ENCODE peak calls at places on chromosomes 5 and 9, in eight cellular contexts. X is esophagus squamous epithelium, Z is SW480, I is midbrain, S is dermis microvascular lymphatic vessel endothelial cell, B is caudate nucleus, Q is AG10803, L is EL. O is an unnamed sample.

GRCh38 chr9:35905912-35906679 is at the start of gene HRCT1:
- DNase-seq in X (no peak), Z (peak; percentile 84), I (peak; percentile 15), S (peak; percentile 89), B (no peak), Q (peak; percentile 95), L (peak; percentile 96), O (peak; percentile 91)

GRCh38 chr9:21095561-21095960 is 17.8 kb upstream of the IFNB1 start:
- DNase-seq in X (no peak), Z (no peak), I (no peak), S (no peak), B (no peak), Q (no peak), L (peak; percentile 32), O (no peak)

GRCh38 chr5:103467831-103468230 is 94.8 kb downstream of the NUDT12 start:
- DNase-seq in X (no peak), Z (no peak), I (no peak), S (no peak), B (no peak), Q (peak; percentile 63), L (no peak), O (no peak)

GRCh38 chr9:137453643-137454081 is 5.5 kb downstream of the NSMF start:
- DNase-seq in X (no peak), Z (peak; percentile 77), I (no peak), S (peak; percentile 88), B (no peak), Q (peak; percentile 63), L (peak; percentile 64), O (peak; percentile 89)

GRCh38 chr5:57468481-57469165 is 14.0 kb downstream of the ACTBL2 start:
- DNase-seq in X (no peak), Z (no peak), I (no peak), S (no peak), B (no peak), Q (peak; percentile 86), L (peak; percentile 41), O (peak; percentile 69)

GRCh38 chr9:98678244-98678842 is 30.4 kb downstream of the GABBR2 start:
- DNase-seq in X (no peak), Z (no peak), I (no peak), S (peak; percentile 22), B (no peak), Q (no peak), L (no peak), O (no peak)

GRCh38 chr9:81609782-81610738 is 79.3 kb downstream of the TLE1 start:
- DNase-seq in X (no peak), Z (no peak), I (no peak), S (no peak), B (peak; percentile 34), Q (peak; percentile 52), L (peak; percentile 55), O (peak; percentile 48)

GRCh38 chr5:76372320-76373054 is 30.6 kb upstream of the IQGAP2 start:
- DNase-seq in X (no peak), Z (peak; percentile 90), I (no peak), S (peak; percentile 54), B (peak; percentile 3), Q (peak; percentile 83), L (peak; percentile 93), O (peak; percentile 73)

GRCh38 chr9:92187989-92188714 is 72.9 kb upstream of the SPTLC1 start:
- DNase-seq in X (no peak), Z (no peak), I (no peak), S (no peak), B (no peak), Q (no peak), L (no peak), O (no peak)

GRCh38 chr9:129489838-129490582 is 130.9 kb downstream of the C9orf50 start:
- DNase-seq in X (no peak), Z (peak; percentile 78), I (no peak), S (no peak), B (peak; percentile 24), Q (peak; percentile 44), L (peak; percentile 34), O (no peak)

GRCh38 chr9:129983891-129984290 is 59.1 kb downstream of the FNBP1 start:
- DNase-seq in X (no peak), Z (no peak), I (no peak), S (no peak), B (no peak), Q (peak; percentile 82), L (no peak), O (peak; percentile 73)

GRCh38 chr9:93319301-93319991 is 132.0 kb upstream of the FAM120A start:
- DNase-seq in X (no peak), Z (no peak), I (no peak), S (no peak), B (no peak), Q (no peak), L (no peak), O (no peak)

GRCh38 chr5:80763211-80763610 is 108.4 kb upstream of the DHFR start:
- DNase-seq in X (no peak), Z (no peak), I (no peak), S (no peak), B (no peak), Q (peak; percentile 22), L (no peak), O (no peak)

GRCh38 chr9:131395027-131395744 is 1.3 kb downstream of the PRRC2B start:
- DNase-seq in X (no peak), Z (peak; percentile 44), I (peak; percentile 34), S (no peak), B (no peak), Q (no peak), L (no peak), O (no peak)

GRCh38 chr5:170597109-170597741 is 93.4 kb downstream of the KCNIP1 start:
- DNase-seq in X (no peak), Z (peak; percentile 87), I (peak; percentile 14), S (peak; percentile 70), B (peak; percentile 72), Q (peak; percentile 82), L (peak; percentile 90), O (peak; percentile 75)

GRCh38 chr9:5671711-5672353 is 42.9 kb downstream of the RIC1 start:
- DNase-seq in X (no peak), Z (peak; percentile 95), I (no peak), S (no peak), B (no peak), Q (no peak), L (no peak), O (no peak)

GRCh38 chr5:169054506-169054905 is 246.4 kb downstream of the SLIT3 start:
- DNase-seq in X (no peak), Z (no peak), I (no peak), S (no peak), B (no peak), Q (no peak), L (no peak), O (no peak)

GRCh38 chr5:56640763-56641406 is 174.5 kb upstream of the MAP3K1 start:
- DNase-seq in X (no peak), Z (no peak), I (peak; percentile 9), S (no peak), B (no peak), Q (no peak), L (no peak), O (no peak)

GRCh38 chr9:70085241-70085640 is 41.6 kb downstream of the MAMDC2 start:
- DNase-seq in X (no peak), Z (peak; percentile 20), I (no peak), S (peak; percentile 45), B (no peak), Q (peak; percentile 25), L (peak; percentile 29), O (no peak)

GRCh38 chr9:136567651-136568287 is 21.9 kb upstream of the NOTCH1 start:
- DNase-seq in X (no peak), Z (peak; percentile 93), I (no peak), S (peak; percentile 66), B (no peak), Q (peak; percentile 79), L (peak; percentile 95), O (peak; percentile 94)

GRCh38 chr9:22124263-22125011 is 115.3 kb upstream of the CDKN2B start:
- DNase-seq in X (no peak), Z (peak; percentile 82), I (no peak), S (peak; percentile 39), B (no peak), Q (no peak), L (peak; percentile 38), O (no peak)

GRCh38 chr9:117526674-117527073 is 111.8 kb upstream of the ASTN2 start:
- DNase-seq in X (no peak), Z (no peak), I (no peak), S (no peak), B (no peak), Q (no peak), L (no peak), O (no peak)

GRCh38 chr5:176564002-176564401 is 14.9 kb downstream of the CDHR2 start:
- DNase-seq in X (no peak), Z (no peak), I (no peak), S (no peak), B (no peak), Q (no peak), L (no peak), O (no peak)

GRCh38 chr9:136312436-136312835 is 8.5 kb upstream of the CCDC187 start:
- DNase-seq in X (no peak), Z (peak; percentile 50), I (peak; percentile 64), S (peak; percentile 54), B (no peak), Q (peak; percentile 45), L (peak; percentile 64), O (peak; percentile 91)

GRCh38 chr9:73034962-73035361 is 82.1 kb upstream of the ALDH1A1 start:
- DNase-seq in X (no peak), Z (no peak), I (no peak), S (no peak), B (no peak), Q (no peak), L (no peak), O (no peak)

GRCh38 chr5:92017786-92018185 is 634.7 kb upstream of the ARRDC3 start:
- DNase-seq in X (no peak), Z (no peak), I (no peak), S (no peak), B (no peak), Q (peak; percentile 48), L (peak; percentile 88), O (peak; percentile 1)

GRCh38 chr9:134477342-134477925 is 151.2 kb downstream of the RXRA start:
- DNase-seq in X (no peak), Z (no peak), I (no peak), S (no peak), B (no peak), Q (no peak), L (no peak), O (no peak)

GRCh38 chr5:7759951-7760580 is 90.9 kb downstream of the CFAP90 start:
- DNase-seq in X (no peak), Z (no peak), I (no peak), S (no peak), B (no peak), Q (peak; percentile 2), L (no peak), O (no peak)

GRCh38 chr5:4188704-4189103 is 593.1 kb downstream of the IRX1 start:
- DNase-seq in X (no peak), Z (no peak), I (no peak), S (no peak), B (no peak), Q (no peak), L (no peak), O (no peak)

GRCh38 chr5:38809388-38810359 is 36.1 kb upstream of the OSMR start:
- DNase-seq in X (peak; percentile 11), Z (peak; percentile 70), I (peak; percentile 85), S (peak; percentile 90), B (peak; percentile 56), Q (peak; percentile 84), L (peak; percentile 86), O (peak; percentile 91)

GRCh38 chr9:124099860-124100259 is 88.3 kb downstream of the LHX2 start:
- DNase-seq in X (no peak), Z (no peak), I (no peak), S (no peak), B (no peak), Q (no peak), L (no peak), O (no peak)

GRCh38 chr5:14229181-14229580 is 86.0 kb downstream of the TRIO start:
- DNase-seq in X (no peak), Z (no peak), I (no peak), S (no peak), B (no peak), Q (no peak), L (no peak), O (no peak)

GRCh38 chr9:33109097-33109496 is 32.6 kb upstream of the SMU1 start:
- DNase-seq in X (no peak), Z (no peak), I (no peak), S (no peak), B (no peak), Q (no peak), L (no peak), O (no peak)

GRCh38 chr5:123134653-123135181 is 45.7 kb downstream of the PRDM6 start:
- DNase-seq in X (no peak), Z (no peak), I (no peak), S (no peak), B (no peak), Q (no peak), L (no peak), O (no peak)

O was measured in GM03348.